ENCODE peak calls at places on chromosomes 2 and 18, in ten cellular contexts. Z, E, J, B, L, V, O, R, Q and F are unnamed samples.

GRCh38 chr2:175605989-175606841 is 395.9 kb downstream of the LNPK start:
- DNase-seq in R (no peak), Z (no peak), V (no peak), E (no peak), O (no peak), B (no peak), L (no peak), J (no peak), Q (no peak), F (peak; percentile 1)

GRCh38 chr2:218019411-218020060 is 16.7 kb upstream of the TNS1 start:
- DNase-seq in L (no peak), O (no peak), V (no peak), Q (no peak), J (no peak), E (no peak), R (no peak), B (no peak), Z (no peak), F (no peak)

GRCh38 chr2:210502997-210503621 is 26.6 kb upstream of the LANCL1 start:
- DNase-seq in Q (peak; percentile 33), J (peak; percentile 56), O (peak; percentile 18), E (peak; percentile 39), R (peak; percentile 52), V (no peak), L (peak; percentile 30), Z (peak; percentile 69), B (peak; percentile 67), F (peak; percentile 51)

GRCh38 chr2:206981739-206982336 is 42.5 kb downstream of the CPO start:
- DNase-seq in V (no peak), O (peak; percentile 70), L (peak; percentile 67), Z (peak; percentile 56), R (peak; percentile 75), E (peak; percentile 75), Q (peak; percentile 63), J (peak; percentile 85), B (peak; percentile 88), F (peak; percentile 76)

GRCh38 chr2:151374426-151374825 is 17.0 kb downstream of the TNFAIP6 start:
- DNase-seq in V (peak; percentile 80), E (no peak), L (no peak), O (no peak), Z (no peak), B (no peak), R (peak; percentile 97), Q (peak; percentile 92), J (peak; percentile 86), F (peak; percentile 39)

GRCh38 chr2:72803151-72803550 is 22.7 kb downstream of the EXOC6B start:
- DNase-seq in E (no peak), Q (peak; percentile 80), R (no peak), V (no peak), J (peak; percentile 39), L (no peak), O (no peak), Z (no peak), B (no peak), F (no peak)

GRCh38 chr2:36235426-36235825 is 120.2 kb upstream of the CRIM1 start:
- DNase-seq in Q (no peak), R (no peak), L (no peak), J (no peak), O (no peak), B (no peak), V (no peak), Z (no peak), E (no peak), F (no peak)

GRCh38 chr2:240320561-240321091 is 114.8 kb upstream of the GPC1 start:
- DNase-seq in Q (peak; percentile 7), R (no peak), E (no peak), V (no peak), O (no peak), B (no peak), L (no peak), Z (no peak), J (no peak), F (no peak)

GRCh38 chr2:85468704-85469349 is 50.3 kb downstream of the SH2D6 start:
- DNase-seq in Z (peak; percentile 79), L (no peak), E (peak; percentile 49), R (peak; percentile 32), O (no peak), B (no peak), J (peak; percentile 77), Q (peak; percentile 79), V (peak; percentile 11), F (peak; percentile 87)

GRCh38 chr2:234145057-234145456 is 94.6 kb downstream of the SPP2 start:
- DNase-seq in J (no peak), Q (no peak), R (no peak), O (no peak), E (no peak), L (no peak), Z (no peak), V (no peak), B (no peak), F (no peak)

GRCh38 chr18:58453913-58454317 is 175.0 kb downstream of the ALPK2 start:
- DNase-seq in B (no peak), Q (no peak), O (no peak), R (no peak), J (no peak), L (no peak), V (no peak), E (no peak), Z (no peak), F (no peak)

GRCh38 chr2:137952586-137953129 is 11.6 kb upstream of the HNMT start:
- DNase-seq in Q (no peak), Z (no peak), R (peak; percentile 71), E (no peak), L (no peak), J (no peak), V (no peak), O (peak; percentile 24), B (no peak), F (no peak)

GRCh38 chr18:51196811-51197660 is 445 bp downstream of the MEX3C start:
- DNase-seq in O (peak; percentile 44), Z (peak; percentile 66), R (peak; percentile 40), V (no peak), J (peak; percentile 54), L (no peak), Q (peak; percentile 59), E (peak; percentile 52), B (peak; percentile 59), F (peak; percentile 49)

GRCh38 chr2:21263622-21264021 is 139.9 kb downstream of the TDRD15 start:
- DNase-seq in B (peak; percentile 68), Q (no peak), R (no peak), L (no peak), E (no peak), O (no peak), J (no peak), Z (no peak), V (no peak), F (no peak)

GRCh38 chr2:96500385-96501066 is 4.6 kb downstream of the NEURL3 start:
- DNase-seq in J (no peak), B (no peak), O (no peak), Q (no peak), L (no peak), Z (no peak), V (no peak), R (no peak), E (no peak), F (no peak)

GRCh38 chr2:217980036-217980435 is 22.8 kb downstream of the TNS1 start:
- DNase-seq in B (peak; percentile 26), Q (no peak), Z (no peak), E (no peak), R (no peak), O (peak; percentile 63), J (no peak), V (no peak), L (peak; percentile 72), F (no peak)

GRCh38 chr2:79874015-79874414 is 361.2 kb downstream of the CTNNA2 start:
- DNase-seq in R (no peak), Z (no peak), B (no peak), V (no peak), L (no peak), O (no peak), Q (no peak), J (no peak), E (no peak), F (no peak)

GRCh38 chr2:79876430-79876829 is 363.6 kb downstream of the CTNNA2 start:
- DNase-seq in Q (peak; percentile 7), B (no peak), Z (peak; percentile 41), V (no peak), L (no peak), J (no peak), R (no peak), E (peak; percentile 26), O (no peak), F (peak; percentile 32)
- TF ChIP-seq CTCF in Q (peak; percentile 44), B (peak; percentile 40), Z (no peak), V (peak; percentile 48), L (no peak), J (no peak), R (peak; percentile 32), E (no peak), O (no peak), F (peak; percentile 38)

DNA sequence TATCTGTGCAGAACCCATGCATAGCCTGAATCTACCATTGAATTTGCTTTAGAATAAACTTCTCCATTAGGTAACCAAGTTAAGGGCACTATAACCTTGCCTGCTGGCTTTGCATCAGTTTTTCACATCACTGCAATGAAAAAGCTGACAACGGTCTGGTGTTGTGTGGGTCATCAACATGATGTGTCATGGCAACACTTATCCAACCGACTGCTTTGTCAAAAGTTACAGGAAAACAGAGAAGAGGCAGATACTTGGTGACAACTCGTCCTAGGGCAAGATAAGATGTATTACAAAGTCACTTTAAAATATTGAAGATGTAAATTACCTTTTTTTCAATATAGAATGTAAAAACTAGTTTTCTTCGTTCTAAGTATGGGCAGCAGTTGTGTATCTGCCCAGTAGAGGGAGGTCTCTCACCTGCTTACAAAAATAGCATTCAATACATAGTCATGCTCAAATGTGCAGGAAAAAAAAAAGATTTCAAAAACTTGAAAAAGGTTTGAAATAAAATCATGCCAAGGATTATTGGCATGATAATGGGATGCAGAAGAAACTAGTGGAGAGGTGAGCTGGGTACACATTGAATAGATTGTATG is 96.3 kb downstream of the EVA1A start:
- DNase-seq in E (no peak), Q (peak; percentile 28), O (no peak), R (peak; percentile 37), J (peak; percentile 61), Z (peak; percentile 44), B (no peak), V (no peak), L (no peak), F (peak; percentile 37)
- TF ChIP-seq CTCF in E (peak; percentile 77), Q (peak; percentile 81), O (peak; percentile 56), R (peak; percentile 83), J (peak; percentile 92), Z (peak; percentile 66), B (peak; percentile 55), V (peak; percentile 81), L (peak; percentile 49), F (peak; percentile 76)

GRCh38 chr18:24763765-24764548 is 303.5 kb downstream of the HRH4 start:
- DNase-seq in B (no peak), V (peak; percentile 68), R (peak; percentile 26), E (no peak), L (peak; percentile 25), J (peak; percentile 72), Z (peak; percentile 12), O (peak; percentile 37), Q (peak; percentile 48), F (peak; percentile 36)
- TF ChIP-seq CTCF in B (no peak), V (no peak), R (no peak), E (no peak), L (no peak), J (no peak), Z (no peak), O (no peak), Q (no peak), F (no peak)

GRCh38 chr2:9993490-9994165 is 42.1 kb downstream of the GRHL1 start:
- DNase-seq in Q (no peak), O (no peak), E (no peak), V (peak; percentile 59), B (no peak), Z (no peak), R (peak; percentile 54), J (no peak), L (no peak), F (no peak)
- TF ChIP-seq CTCF in Q (no peak), O (no peak), E (no peak), V (peak; percentile 55), B (no peak), Z (no peak), R (peak; percentile 13), J (no peak), L (peak; percentile 6), F (no peak)